ENCODE peak calls at places on chromosome 18, in eight cellular contexts. T is NCI-H774, D is occipital lobe, N is T-cell, G is GM04504, F is fibroblast of lung, U is tibial nerve, X is LHCN-M2. L is an unnamed sample.

GRCh38 chr18:59454909-59455727 is 96.1 kb upstream of the LMAN1 start:
- DNase-seq in G (no peak), F (no peak), T (no peak), N (no peak), U (no peak), X (no peak), D (no peak), L (no peak)

GRCh38 chr18:8816233-8816632 is 110.9 kb downstream of the MTCL1 start:
- DNase-seq in F (no peak), N (no peak), D (no peak), T (no peak), U (no peak), G (no peak), X (no peak), L (no peak)

GRCh38 chr18:57077786-57078552 is 68.9 kb upstream of the BOD1L2 start:
- DNase-seq in N (peak; percentile 27), U (no peak), T (no peak), D (no peak), G (no peak), F (no peak), X (no peak), L (no peak)

GRCh38 chr18:79567481-79568147 is 112.0 kb upstream of the CTDP1 start:
- DNase-seq in T (no peak), U (no peak), N (no peak), X (peak; percentile 86), D (no peak), G (peak; percentile 78), F (peak; percentile 76), L (no peak)

GRCh38 chr18:59662008-59662701 is 35.1 kb downstream of the CCBE1 start:
- DNase-seq in T (no peak), X (peak; percentile 32), F (peak; percentile 49), U (no peak), N (no peak), G (no peak), D (no peak), L (no peak)

GRCh38 chr18:59904051-59904601 is 4.3 kb downstream of the PMAIP1 start:
- DNase-seq in F (peak; percentile 46), N (no peak), X (no peak), T (no peak), D (no peak), U (no peak), G (no peak), L (no peak)

GRCh38 chr18:43794363-43794762 is 517.1 kb upstream of the SYT4 start:
- DNase-seq in T (no peak), F (no peak), G (no peak), N (no peak), D (no peak), U (no peak), X (no peak), L (no peak)

GRCh38 chr18:9058426-9058825 is 44.1 kb upstream of the NDUFV2 start:
- DNase-seq in N (no peak), U (no peak), G (no peak), D (no peak), F (no peak), T (no peak), X (no peak), L (no peak)

L was measured in nucleus accumbens.